ENCODE peak calls at places on chromosomes 12 and 14, in six cellular contexts. X is uterus, P is HCT116, G is transverse colon, Y is body of pancreas, Z is adrenal gland. T is an unnamed sample.

GRCh38 chr14:98961191-98961590 is 310.8 kb downstream of the BCL11B start:
- DNase-seq in X (no peak), P (no peak), G (no peak), Y (no peak), Z (no peak), T (no peak)

GRCh38 chr12:25723921-25724491 is 170.9 kb upstream of the LMNTD1 start:
- DNase-seq in X (no peak), P (no peak), G (no peak), Y (no peak), Z (peak), T (no peak)

GRCh38 chr14:32075636-32076277 is 1.3 kb upstream of the ARHGAP5 start:
- DNase-seq in X (no peak), P (no peak), G (peak), Y (peak), Z (peak), T (peak)

GRCh38 chr12:106136263-106136662 is 2.5 kb downstream of the NUAK1 start:
- DNase-seq in X (peak), P (peak), G (peak), Y (peak), Z (peak), T (peak)

GRCh38 chr12:97148941-97149559 is 242.0 kb downstream of the NEDD1 start:
- DNase-seq in X (no peak), P (peak), G (peak), Y (peak), Z (peak), T (peak)

GRCh38 chr12:98110516-98110915 is 404.9 kb upstream of the TMPO start:
- DNase-seq in X (no peak), P (no peak), G (no peak), Y (no peak), Z (no peak), T (no peak)

GRCh38 chr14:94867931-94868597 is 98.2 kb upstream of the GSC start:
- DNase-seq in X (no peak), P (no peak), G (no peak), Y (peak), Z (no peak), T (peak)

GRCh38 chr12:51549637-51550036 is 41.4 kb upstream of the SCN8A start:
- DNase-seq in X (no peak), P (no peak), G (no peak), Y (no peak), Z (no peak), T (no peak)

DNA sequence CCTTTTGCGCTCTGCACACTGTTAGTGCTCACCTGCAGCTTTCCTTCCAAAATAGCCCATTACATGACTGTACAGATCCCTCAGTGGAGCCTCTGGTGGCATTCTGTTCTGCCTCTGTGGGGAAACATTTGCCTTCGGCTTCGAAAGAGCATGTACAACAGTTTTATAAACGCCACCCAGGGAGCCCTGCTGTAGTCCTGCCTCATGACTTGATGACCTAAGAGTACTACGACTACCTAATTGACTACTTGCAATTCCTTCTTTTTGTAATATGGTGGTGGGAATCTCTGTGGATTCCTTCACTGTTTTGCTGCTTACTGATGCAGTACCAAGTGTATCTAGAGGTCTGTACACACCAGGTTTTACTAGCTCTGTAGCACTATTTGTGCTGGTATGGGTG is 120.7 kb downstream of the RALGAPA1 start:
- DNase-seq in X (no peak), P (no peak), G (no peak), Y (no peak), Z (no peak), T (no peak)
- H3K27ac ChIP-seq in X (no peak), P (no peak), G (no peak), Y (no peak), Z (no peak), T (no peak)

DNA sequence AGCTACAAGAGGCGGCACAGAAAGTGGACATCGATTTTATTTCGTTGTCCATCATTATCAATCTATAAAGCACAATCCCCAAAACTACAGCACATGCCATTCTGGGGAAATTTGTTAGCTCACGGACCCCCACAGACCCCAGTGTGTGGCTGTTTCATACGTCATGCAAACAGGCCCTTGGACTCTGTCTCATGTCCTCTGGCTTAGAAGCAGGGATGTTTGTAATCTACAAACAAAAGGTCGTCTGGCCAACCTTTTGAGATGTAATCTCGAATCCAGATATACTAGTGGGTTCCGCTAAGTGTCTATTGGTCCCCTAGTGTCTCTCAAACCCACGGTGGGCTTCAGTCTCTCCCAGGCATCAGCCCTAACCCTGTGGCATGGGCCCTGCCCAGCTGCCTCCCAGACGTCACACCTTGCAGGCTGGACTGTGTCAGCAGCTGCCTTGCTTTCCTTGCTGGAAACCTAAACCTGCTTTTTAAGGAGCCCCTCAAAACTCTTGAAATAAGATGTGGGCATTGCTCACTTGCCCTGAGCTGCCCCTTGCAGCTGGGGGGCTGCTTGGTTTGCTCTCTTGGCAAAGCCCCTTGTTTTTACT is 220.8 kb downstream of the ZFP36L1 start:
- DNase-seq in X (no peak), P (no peak), G (no peak), Y (no peak), Z (no peak), T (no peak)
- TF ChIP-seq POLR2A in X (no peak), P (no peak), G (no peak), Y (no peak), Z (no peak), T (no peak)

GRCh38 chr14:47988175-47988574 is 312.8 kb upstream of the MDGA2 start:
- DNase-seq in X (no peak), P (no peak), G (no peak), Y (no peak), Z (no peak), T (no peak)
- H3K27ac ChIP-seq in X (no peak), P (no peak), G (no peak), Y (no peak), Z (no peak), T (no peak)

GRCh38 chr12:46933947-46934346 is 108.2 kb upstream of the SLC38A4 start:
- DNase-seq in X (no peak), P (no peak), G (no peak), Y (no peak), Z (no peak), T (no peak)
- TF ChIP-seq POLR2A in X (no peak), P (no peak), G (no peak), Y (no peak), Z (no peak), T (no peak)